ENCODE peak calls at places on chromosomes 3 and 15, in four cellular contexts. One of them, this sample, is unnamed.

GRCh38 chr15:95812491-95812890 is 518.0 kb upstream of the NR2F2 start:
- DNase-seq in K562: no peak
- DNase-seq in HL-60: no peak
- DNase-seq in GM12878: no peak
- DNase-seq in this sample: no peak

GRCh38 chr3:51709675-51710074 is 2.8 kb downstream of the GRM2 start:
- DNase-seq in GM12878: no peak
- DNase-seq in K562: no peak
- DNase-seq in HL-60: no peak
- DNase-seq in this sample: peak; percentile 6

GRCh38 chr3:11587766-11588165 is 55.9 kb downstream of the VGLL4 start:
- DNase-seq in HL-60: no peak
- DNase-seq in GM12878: no peak
- DNase-seq in K562: no peak
- DNase-seq in this sample: no peak

GRCh38 chr3:159882784-159883779 is 105.6 kb upstream of the IL12A start:
- DNase-seq in HL-60: no peak
- DNase-seq in GM12878: no peak
- DNase-seq in K562: no peak
- DNase-seq in this sample: no peak

GRCh38 chr15:22794621-22795167 is 8.2 kb downstream of the NIPA1 start:
- DNase-seq in GM12878: no peak
- DNase-seq in HL-60: no peak
- DNase-seq in K562: no peak
- DNase-seq in this sample: no peak

GRCh38 chr3:114363554-114364202 is 69.8 kb downstream of the TIGIT start:
- DNase-seq in K562: no peak
- DNase-seq in HL-60: no peak
- DNase-seq in GM12878: no peak
- DNase-seq in this sample: no peak

GRCh38 chr3:30628931-30629590 is 22.7 kb downstream of the TGFBR2 start:
- DNase-seq in GM12878: no peak
- DNase-seq in HL-60: no peak
- DNase-seq in K562: no peak
- DNase-seq in this sample: no peak

GRCh38 chr3:43162573-43163084 is 56.8 kb upstream of the POMGNT2 start:
- DNase-seq in K562: no peak
- DNase-seq in GM12878: no peak
- DNase-seq in HL-60: no peak
- DNase-seq in this sample: no peak

GRCh38 chr15:32889189-32889588 is 171.4 kb downstream of the GREM1 start:
- DNase-seq in K562: no peak
- DNase-seq in HL-60: no peak
- DNase-seq in GM12878: no peak
- DNase-seq in this sample: no peak

GRCh38 chr3:183698318-183698731 is 728 bp downstream of the YEATS2 start:
- DNase-seq in K562: peak; percentile 51
- DNase-seq in GM12878: no peak
- DNase-seq in HL-60: no peak
- DNase-seq in this sample: no peak

GRCh38 chr3:107772016-107772415 is 249.3 kb downstream of the BBX start:
- DNase-seq in HL-60: no peak
- DNase-seq in K562: no peak
- DNase-seq in GM12878: no peak
- DNase-seq in this sample: no peak

GRCh38 chr3:158405507-158405906 is 165.5 kb upstream of the MLF1 start:
- DNase-seq in HL-60: no peak
- DNase-seq in GM12878: no peak
- DNase-seq in K562: no peak
- DNase-seq in this sample: no peak

GRCh38 chr3:42345811-42346210 is 64.6 kb downstream of the LYZL4 start:
- DNase-seq in HL-60: no peak
- DNase-seq in K562: no peak
- DNase-seq in GM12878: no peak
- DNase-seq in this sample: no peak

GRCh38 chr3:62261121-62261520 is 112.2 kb downstream of the FEZF2 start:
- DNase-seq in GM12878: no peak
- DNase-seq in HL-60: no peak
- DNase-seq in K562: no peak
- DNase-seq in this sample: no peak

GRCh38 chr3:71064288-71064975 is 519.1 kb downstream of the FOXP1 start:
- DNase-seq in HL-60: no peak
- DNase-seq in GM12878: no peak
- DNase-seq in K562: peak; percentile 11
- DNase-seq in this sample: no peak

GRCh38 chr3:79066481-79066880 is 701.3 kb downstream of the ROBO1 start:
- DNase-seq in HL-60: no peak
- DNase-seq in GM12878: no peak
- DNase-seq in K562: no peak
- DNase-seq in this sample: no peak

GRCh38 chr3:179801831-179802230 is 149.0 kb downstream of the USP13 start:
- DNase-seq in GM12878: no peak
- DNase-seq in HL-60: no peak
- DNase-seq in K562: no peak
- DNase-seq in this sample: no peak

GRCh38 chr15:88266170-88266569 is 9.6 kb upstream of the NTRK3 start:
- DNase-seq in GM12878: no peak
- DNase-seq in K562: no peak
- DNase-seq in HL-60: no peak
- DNase-seq in this sample: no peak

DNA sequence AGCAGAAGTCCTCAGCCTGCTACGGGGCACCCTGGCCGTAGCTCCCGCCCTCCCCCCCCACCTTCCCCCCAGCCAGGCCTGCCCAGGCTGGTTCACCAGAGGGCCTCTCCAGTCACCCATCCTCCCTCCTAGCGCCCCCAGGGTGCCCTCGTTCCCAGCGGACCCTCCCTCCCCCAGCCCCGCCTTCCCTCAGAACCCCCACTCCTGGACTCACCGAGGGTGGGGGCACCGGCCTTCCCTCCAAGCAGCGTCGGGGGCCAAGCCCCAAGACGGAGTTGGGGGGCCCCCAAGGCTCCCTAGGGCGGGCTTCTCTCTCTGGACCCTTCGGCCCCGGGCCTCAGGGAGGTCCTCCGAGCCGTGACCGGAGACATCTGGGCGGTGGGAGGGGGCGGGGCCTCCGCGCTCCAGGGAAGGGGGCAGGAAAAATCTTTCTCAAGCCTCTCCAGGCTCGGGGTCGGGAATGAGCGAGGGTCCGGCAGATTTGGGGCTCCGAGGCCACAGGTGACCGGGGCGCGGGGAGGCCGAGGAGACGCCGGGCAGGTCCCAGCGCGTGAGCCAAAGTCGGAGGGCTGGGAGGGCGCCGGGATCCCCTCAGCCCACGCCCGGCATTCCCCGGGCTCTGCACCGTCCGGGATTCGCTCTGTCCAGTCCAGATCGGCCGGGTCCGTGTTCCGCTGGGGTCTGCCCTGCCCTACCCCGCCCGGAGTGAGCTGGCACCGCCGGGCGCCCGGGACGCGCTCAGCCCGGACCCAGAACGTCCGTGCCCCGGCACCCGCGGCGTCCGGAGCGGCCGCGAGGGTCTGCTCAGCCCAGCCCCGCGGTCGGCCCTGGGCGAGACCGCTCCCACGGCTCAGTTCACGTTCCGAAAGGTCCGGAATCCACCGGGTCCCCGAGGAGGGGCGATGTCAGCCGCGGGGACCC is 995 bp downstream of the INSYN1 start:
- DNase-seq in HL-60: no peak
- DNase-seq in GM12878: no peak
- DNase-seq in K562: no peak
- DNase-seq in this sample: no peak
- TF ChIP-seq SPI1 in HL-60: no peak
- TF ChIP-seq SPI1 in GM12878: no peak
- TF ChIP-seq SPI1 in K562: no peak
- TF ChIP-seq SPI1 in this sample: no peak

GRCh38 chr15:66706840-66707239 is 4.8 kb downstream of the SMAD6 start:
- DNase-seq in K562: no peak
- DNase-seq in HL-60: no peak
- DNase-seq in GM12878: no peak
- DNase-seq in this sample: no peak
- TF ChIP-seq SPI1 in K562: no peak
- TF ChIP-seq SPI1 in HL-60: no peak
- TF ChIP-seq SPI1 in GM12878: no peak
- TF ChIP-seq SPI1 in this sample: no peak

GRCh38 chr3:64977308-64978100 is 289.7 kb upstream of the ADAMTS9 start:
- DNase-seq in K562: no peak
- DNase-seq in GM12878: no peak
- DNase-seq in HL-60: no peak
- DNase-seq in this sample: no peak
- TF ChIP-seq SPI1 in K562: no peak
- TF ChIP-seq SPI1 in GM12878: no peak
- TF ChIP-seq SPI1 in HL-60: no peak
- TF ChIP-seq SPI1 in this sample: no peak

DNA sequence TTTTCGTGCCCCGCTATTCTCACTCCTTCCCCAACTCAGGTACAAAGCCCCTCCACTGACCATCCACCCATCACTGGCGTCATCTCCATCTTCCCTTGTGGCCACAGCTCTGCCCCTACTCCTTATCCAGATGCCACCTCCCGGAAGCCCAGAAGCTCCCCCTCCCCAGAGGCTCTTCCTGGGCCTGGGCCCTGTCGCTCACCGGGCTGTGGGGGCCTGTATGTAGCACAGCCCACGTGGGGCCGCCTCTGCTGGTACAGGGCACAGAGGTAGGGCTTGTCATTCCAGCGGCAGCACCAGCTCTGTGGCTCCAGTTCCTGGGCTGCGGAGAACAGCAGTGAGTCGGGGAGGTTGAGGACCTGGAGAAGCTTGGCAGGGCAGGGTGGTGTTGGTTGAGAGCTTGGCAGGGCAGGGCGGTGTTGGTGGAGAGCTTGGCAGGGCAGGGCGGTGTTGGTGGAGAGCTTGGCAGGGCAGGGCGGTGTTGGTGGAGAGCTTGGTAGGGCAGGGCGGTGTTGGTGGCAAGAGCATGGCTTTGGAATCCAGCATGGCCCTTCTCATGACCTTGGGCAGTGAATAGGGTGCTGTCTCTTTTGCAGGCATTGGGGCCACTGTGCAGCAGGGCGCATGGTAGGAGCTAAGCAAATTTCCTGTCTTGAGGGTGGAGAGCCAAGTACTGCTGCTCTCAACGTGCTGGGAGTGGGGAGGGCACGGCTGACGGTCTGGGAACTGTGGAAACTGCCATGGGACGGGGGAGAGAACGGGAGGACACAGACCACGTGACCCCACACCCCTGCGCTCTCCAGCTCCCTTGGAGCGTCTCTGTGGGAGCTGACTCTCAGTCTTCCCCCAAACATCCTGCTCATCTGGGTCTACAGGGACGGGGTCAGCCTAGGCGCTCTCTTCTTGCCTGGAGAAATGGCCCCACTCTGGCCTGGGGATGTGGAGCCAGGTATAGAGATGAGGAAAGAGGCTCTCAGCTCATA is 43.4 kb downstream of the MUC20 start:
- DNase-seq in GM12878: no peak
- DNase-seq in HL-60: no peak
- DNase-seq in K562: no peak
- DNase-seq in this sample: no peak
- TF ChIP-seq SPI1 in GM12878: no peak
- TF ChIP-seq SPI1 in HL-60: no peak
- TF ChIP-seq SPI1 in K562: no peak
- TF ChIP-seq SPI1 in this sample: no peak

GRCh38 chr15:40906101-40906946 is 12.1 kb downstream of the VPS18 start:
- DNase-seq in K562: peak; percentile 95
- DNase-seq in GM12878: no peak
- DNase-seq in HL-60: peak; percentile 63
- DNase-seq in this sample: peak; percentile 84

GRCh38 chr15:40909662-40910625 is 15.7 kb downstream of the VPS18 start:
- DNase-seq in HL-60: peak; percentile 75
- DNase-seq in K562: no peak
- DNase-seq in GM12878: no peak
- DNase-seq in this sample: no peak

GRCh38 chr15:40908095-40908494 is 13.8 kb downstream of the VPS18 start:
- DNase-seq in K562: no peak
- DNase-seq in GM12878: no peak
- DNase-seq in HL-60: no peak
- DNase-seq in this sample: no peak

GRCh38 chr15:40904552-40905201 is 10.4 kb downstream of the VPS18 start:
- DNase-seq in HL-60: no peak
- DNase-seq in K562: no peak
- DNase-seq in GM12878: no peak
- DNase-seq in this sample: no peak

DNA sequence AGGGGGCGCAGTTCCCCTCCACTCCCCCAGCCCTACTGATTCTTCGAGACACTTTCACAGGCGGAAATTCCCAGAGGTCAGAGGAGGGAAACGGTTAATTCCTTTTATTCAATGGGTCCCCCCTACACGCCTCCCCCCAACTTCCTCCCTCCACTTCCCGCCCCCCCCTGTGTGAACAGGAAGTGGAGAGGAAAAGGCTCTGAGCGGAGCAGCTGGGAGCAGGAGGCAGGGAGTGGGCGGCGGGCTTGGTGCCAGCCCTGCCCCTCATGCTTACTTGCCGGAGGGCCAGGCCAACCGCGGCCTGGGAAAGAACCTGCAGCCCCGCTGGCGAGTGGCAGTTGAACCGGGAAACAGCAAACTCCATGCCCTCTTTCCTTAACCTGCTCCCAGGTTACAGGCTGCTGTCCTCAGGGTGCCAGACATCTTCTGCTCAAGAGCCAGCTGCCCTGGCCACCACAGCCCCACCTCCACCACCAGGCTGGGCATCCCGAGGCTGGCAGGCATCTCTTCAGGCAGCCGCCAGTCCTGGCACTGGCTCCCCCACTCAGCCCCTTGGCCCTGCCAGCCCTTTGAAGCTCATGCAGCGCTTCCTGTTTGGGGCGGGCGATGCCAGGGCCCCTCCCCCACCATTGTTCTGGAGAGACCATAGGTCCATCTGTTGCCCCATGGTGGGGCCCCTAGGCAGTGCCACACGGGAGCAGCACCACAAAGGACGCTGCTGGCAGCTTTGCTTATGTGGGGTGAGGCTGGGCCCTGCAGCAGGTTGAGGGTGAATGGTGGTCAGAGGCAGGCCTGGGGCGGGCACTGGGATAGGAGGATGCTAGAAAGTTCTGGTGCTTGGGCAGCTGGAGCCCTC is 12.9 kb downstream of the VPS18 start:
- DNase-seq in GM12878: no peak
- DNase-seq in HL-60: no peak
- DNase-seq in K562: peak; percentile 57
- DNase-seq in this sample: no peak
- TF ChIP-seq SPI1 in GM12878: peak; percentile 44
- TF ChIP-seq SPI1 in HL-60: peak; percentile 76
- TF ChIP-seq SPI1 in K562: peak; percentile 75
- TF ChIP-seq SPI1 in this sample: peak; percentile 34

This sample was measured in GM12891.